ENCODE peak calls at places on chromosomes 2 and 18, in eight cellular contexts. One of them, this sample, is unnamed.

GRCh38 chr18:59056706-59057492 is 82.8 kb upstream of the SEC11C start:
- DNase-seq in mammary epithelial cell: peak
- DNase-seq in lung: peak
- DNase-seq in CD4-positive, alpha-beta T cell: peak
- DNase-seq in HFF-Myc: peak
- DNase-seq in cardiac muscle cell: peak
- DNase-seq in fibroblast of the aortic adventitia: peak
- DNase-seq in A549: no peak
- DNase-seq in this sample: peak

GRCh38 chr18:64330161-64330560 is 181.3 kb upstream of the LINC00305 start:
- DNase-seq in fibroblast of the aortic adventitia: no peak
- DNase-seq in mammary epithelial cell: no peak
- DNase-seq in HFF-Myc: no peak
- DNase-seq in CD4-positive, alpha-beta T cell: no peak
- DNase-seq in lung: no peak
- DNase-seq in A549: no peak
- DNase-seq in cardiac muscle cell: peak
- DNase-seq in this sample: no peak

GRCh38 chr2:6975988-6976387 is 58.8 kb downstream of the RNF144A start:
- DNase-seq in lung: no peak
- DNase-seq in cardiac muscle cell: no peak
- DNase-seq in HFF-Myc: no peak
- DNase-seq in mammary epithelial cell: peak
- DNase-seq in A549: no peak
- DNase-seq in fibroblast of the aortic adventitia: no peak
- DNase-seq in CD4-positive, alpha-beta T cell: no peak
- DNase-seq in this sample: no peak

GRCh38 chr2:33134086-33134763 is 187.5 kb downstream of the LTBP1 start:
- DNase-seq in cardiac muscle cell: peak
- DNase-seq in fibroblast of the aortic adventitia: peak
- DNase-seq in mammary epithelial cell: peak
- DNase-seq in CD4-positive, alpha-beta T cell: no peak
- DNase-seq in HFF-Myc: peak
- DNase-seq in A549: peak
- DNase-seq in lung: peak
- DNase-seq in this sample: peak

GRCh38 chr2:120391905-120392665 is 46.1 kb downstream of the INHBB start:
- DNase-seq in mammary epithelial cell: no peak
- DNase-seq in CD4-positive, alpha-beta T cell: no peak
- DNase-seq in A549: no peak
- DNase-seq in fibroblast of the aortic adventitia: no peak
- DNase-seq in cardiac muscle cell: no peak
- DNase-seq in lung: no peak
- DNase-seq in HFF-Myc: no peak
- DNase-seq in this sample: peak

GRCh38 chr2:127347000-127347399 is 40.8 kb downstream of the MAP3K2 start:
- DNase-seq in CD4-positive, alpha-beta T cell: no peak
- DNase-seq in mammary epithelial cell: no peak
- DNase-seq in cardiac muscle cell: no peak
- DNase-seq in fibroblast of the aortic adventitia: no peak
- DNase-seq in lung: no peak
- DNase-seq in A549: no peak
- DNase-seq in HFF-Myc: no peak
- DNase-seq in this sample: no peak

GRCh38 chr18:47983055-47983454 is 52.6 kb upstream of the SMAD2 start:
- DNase-seq in lung: no peak
- DNase-seq in HFF-Myc: no peak
- DNase-seq in A549: no peak
- DNase-seq in fibroblast of the aortic adventitia: no peak
- DNase-seq in CD4-positive, alpha-beta T cell: no peak
- DNase-seq in mammary epithelial cell: no peak
- DNase-seq in cardiac muscle cell: no peak
- DNase-seq in this sample: no peak

GRCh38 chr2:66434679-66435548 is at the start of gene MEIS1:
- DNase-seq in HFF-Myc: peak
- DNase-seq in fibroblast of the aortic adventitia: peak
- DNase-seq in mammary epithelial cell: peak
- DNase-seq in lung: peak
- DNase-seq in A549: peak
- DNase-seq in cardiac muscle cell: peak
- DNase-seq in CD4-positive, alpha-beta T cell: no peak
- DNase-seq in this sample: peak

GRCh38 chr2:40202798-40203400 is 249.0 kb downstream of the SLC8A1 start:
- DNase-seq in mammary epithelial cell: no peak
- DNase-seq in fibroblast of the aortic adventitia: peak
- DNase-seq in HFF-Myc: peak
- DNase-seq in lung: no peak
- DNase-seq in CD4-positive, alpha-beta T cell: no peak
- DNase-seq in A549: no peak
- DNase-seq in cardiac muscle cell: no peak
- DNase-seq in this sample: no peak

GRCh38 chr2:127631184-127631996 is 14.6 kb upstream of the GPR17 start:
- DNase-seq in A549: no peak
- DNase-seq in fibroblast of the aortic adventitia: no peak
- DNase-seq in cardiac muscle cell: no peak
- DNase-seq in lung: no peak
- DNase-seq in HFF-Myc: no peak
- DNase-seq in CD4-positive, alpha-beta T cell: no peak
- DNase-seq in mammary epithelial cell: no peak
- DNase-seq in this sample: no peak

GRCh38 chr2:43086451-43087221 is 139.8 kb downstream of the ZFP36L2 start:
- DNase-seq in A549: peak
- DNase-seq in mammary epithelial cell: peak
- DNase-seq in lung: no peak
- DNase-seq in cardiac muscle cell: peak
- DNase-seq in HFF-Myc: peak
- DNase-seq in CD4-positive, alpha-beta T cell: no peak
- DNase-seq in fibroblast of the aortic adventitia: peak
- DNase-seq in this sample: no peak

DNA sequence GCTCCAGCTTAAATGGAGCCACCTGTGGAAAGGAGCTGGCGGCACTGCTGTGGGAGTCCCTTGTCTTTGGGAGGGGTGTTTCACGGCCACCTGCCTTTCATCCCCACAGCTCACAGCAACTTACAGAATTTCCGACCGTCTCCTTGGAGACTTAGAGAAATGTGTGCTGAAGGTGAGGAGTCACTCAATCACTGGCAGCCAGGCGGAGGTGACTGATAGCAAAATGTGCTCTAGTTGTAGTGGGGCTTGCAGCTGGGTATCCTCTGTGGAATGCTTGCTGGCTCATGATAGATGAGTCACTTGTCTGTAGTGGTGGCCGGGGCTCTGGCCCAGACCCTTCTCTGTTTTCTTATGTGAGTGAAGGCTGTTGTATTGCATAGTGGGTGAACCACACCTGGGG is 110.7 kb downstream of the SH3RF3 start:
- DNase-seq in lung: no peak
- DNase-seq in CD4-positive, alpha-beta T cell: no peak
- DNase-seq in mammary epithelial cell: no peak
- DNase-seq in fibroblast of the aortic adventitia: peak
- DNase-seq in HFF-Myc: no peak
- DNase-seq in A549: no peak
- DNase-seq in cardiac muscle cell: peak
- DNase-seq in this sample: no peak
- TF ChIP-seq CTCF in lung: no peak
- TF ChIP-seq CTCF in CD4-positive, alpha-beta T cell: no peak
- TF ChIP-seq CTCF in mammary epithelial cell: no peak
- TF ChIP-seq CTCF in fibroblast of the aortic adventitia: no peak
- TF ChIP-seq CTCF in HFF-Myc: no peak
- TF ChIP-seq CTCF in A549: no peak
- TF ChIP-seq CTCF in cardiac muscle cell: no peak
- TF ChIP-seq CTCF in this sample: no peak

GRCh38 chr18:24395049-24395780 is 2.4 kb downstream of the OSBPL1A start:
- DNase-seq in mammary epithelial cell: no peak
- DNase-seq in fibroblast of the aortic adventitia: peak
- DNase-seq in cardiac muscle cell: no peak
- DNase-seq in A549: no peak
- DNase-seq in HFF-Myc: no peak
- DNase-seq in lung: no peak
- DNase-seq in CD4-positive, alpha-beta T cell: no peak
- DNase-seq in this sample: no peak

GRCh38 chr18:24396082-24396623 is 1.5 kb downstream of the OSBPL1A start:
- DNase-seq in A549: no peak
- DNase-seq in fibroblast of the aortic adventitia: peak
- DNase-seq in HFF-Myc: no peak
- DNase-seq in lung: no peak
- DNase-seq in cardiac muscle cell: no peak
- DNase-seq in CD4-positive, alpha-beta T cell: no peak
- DNase-seq in mammary epithelial cell: no peak
- DNase-seq in this sample: no peak

GRCh38 chr18:24398515-24398914 is 891 bp upstream of the OSBPL1A start:
- DNase-seq in lung: no peak
- DNase-seq in mammary epithelial cell: peak
- DNase-seq in cardiac muscle cell: peak
- DNase-seq in fibroblast of the aortic adventitia: peak
- DNase-seq in HFF-Myc: no peak
- DNase-seq in CD4-positive, alpha-beta T cell: no peak
- DNase-seq in A549: no peak
- DNase-seq in this sample: no peak

GRCh38 chr18:24397131-24397693 is 412 bp downstream of the OSBPL1A start:
- DNase-seq in HFF-Myc: no peak
- DNase-seq in CD4-positive, alpha-beta T cell: peak
- DNase-seq in cardiac muscle cell: peak
- DNase-seq in mammary epithelial cell: peak
- DNase-seq in A549: peak
- DNase-seq in fibroblast of the aortic adventitia: peak
- DNase-seq in lung: peak
- DNase-seq in this sample: no peak

GRCh38 chr18:24397694-24398365 is at the start of gene OSBPL1A:
- DNase-seq in CD4-positive, alpha-beta T cell: peak
- DNase-seq in HFF-Myc: peak
- DNase-seq in lung: peak
- DNase-seq in A549: peak
- DNase-seq in fibroblast of the aortic adventitia: peak
- DNase-seq in cardiac muscle cell: peak
- DNase-seq in mammary epithelial cell: peak
- DNase-seq in this sample: peak
- TF ChIP-seq CTCF in CD4-positive, alpha-beta T cell: no peak
- TF ChIP-seq CTCF in HFF-Myc: no peak
- TF ChIP-seq CTCF in lung: no peak
- TF ChIP-seq CTCF in A549: no peak
- TF ChIP-seq CTCF in fibroblast of the aortic adventitia: no peak
- TF ChIP-seq CTCF in cardiac muscle cell: no peak
- TF ChIP-seq CTCF in mammary epithelial cell: no peak
- TF ChIP-seq CTCF in this sample: no peak

GRCh38 chr2:15939854-15940660 is at the start of gene MYCN:
- DNase-seq in lung: no peak
- DNase-seq in A549: peak
- DNase-seq in cardiac muscle cell: peak
- DNase-seq in CD4-positive, alpha-beta T cell: peak
- DNase-seq in fibroblast of the aortic adventitia: peak
- DNase-seq in mammary epithelial cell: peak
- DNase-seq in HFF-Myc: no peak
- DNase-seq in this sample: no peak

GRCh38 chr2:15940661-15941482 is 522 bp downstream of the MYCN start:
- DNase-seq in HFF-Myc: no peak
- DNase-seq in A549: peak
- DNase-seq in cardiac muscle cell: no peak
- DNase-seq in mammary epithelial cell: peak
- DNase-seq in fibroblast of the aortic adventitia: no peak
- DNase-seq in lung: no peak
- DNase-seq in CD4-positive, alpha-beta T cell: no peak
- DNase-seq in this sample: no peak

GRCh38 chr2:15938803-15939555 is 1.4 kb upstream of the MYCN start:
- DNase-seq in mammary epithelial cell: no peak
- DNase-seq in A549: no peak
- DNase-seq in cardiac muscle cell: no peak
- DNase-seq in fibroblast of the aortic adventitia: no peak
- DNase-seq in CD4-positive, alpha-beta T cell: no peak
- DNase-seq in HFF-Myc: no peak
- DNase-seq in lung: no peak
- DNase-seq in this sample: no peak

GRCh38 chr2:15937882-15938802 is 2.2 kb upstream of the MYCN start:
- DNase-seq in mammary epithelial cell: no peak
- DNase-seq in HFF-Myc: no peak
- DNase-seq in A549: no peak
- DNase-seq in cardiac muscle cell: no peak
- DNase-seq in lung: no peak
- DNase-seq in fibroblast of the aortic adventitia: no peak
- DNase-seq in CD4-positive, alpha-beta T cell: no peak
- DNase-seq in this sample: no peak

GRCh38 chr2:15939556-15939853 is 845 bp upstream of the MYCN start:
- DNase-seq in fibroblast of the aortic adventitia: no peak
- DNase-seq in CD4-positive, alpha-beta T cell: no peak
- DNase-seq in cardiac muscle cell: no peak
- DNase-seq in lung: peak
- DNase-seq in mammary epithelial cell: peak
- DNase-seq in HFF-Myc: no peak
- DNase-seq in A549: peak
- DNase-seq in this sample: peak
- TF ChIP-seq CTCF in fibroblast of the aortic adventitia: peak
- TF ChIP-seq CTCF in CD4-positive, alpha-beta T cell: no peak
- TF ChIP-seq CTCF in cardiac muscle cell: no peak
- TF ChIP-seq CTCF in lung: peak
- TF ChIP-seq CTCF in mammary epithelial cell: peak
- TF ChIP-seq CTCF in HFF-Myc: no peak
- TF ChIP-seq CTCF in A549: no peak
- TF ChIP-seq CTCF in this sample: no peak

GRCh38 chr2:735670-736218 is 58.5 kb upstream of the TMEM18 start:
- DNase-seq in mammary epithelial cell: no peak
- DNase-seq in fibroblast of the aortic adventitia: no peak
- DNase-seq in A549: no peak
- DNase-seq in lung: no peak
- DNase-seq in cardiac muscle cell: no peak
- DNase-seq in CD4-positive, alpha-beta T cell: no peak
- DNase-seq in HFF-Myc: no peak
- DNase-seq in this sample: no peak
- TF ChIP-seq CTCF in mammary epithelial cell: no peak
- TF ChIP-seq CTCF in fibroblast of the aortic adventitia: no peak
- TF ChIP-seq CTCF in A549: no peak
- TF ChIP-seq CTCF in lung: no peak
- TF ChIP-seq CTCF in cardiac muscle cell: no peak
- TF ChIP-seq CTCF in CD4-positive, alpha-beta T cell: no peak
- TF ChIP-seq CTCF in HFF-Myc: no peak
- TF ChIP-seq CTCF in this sample: no peak

DNA sequence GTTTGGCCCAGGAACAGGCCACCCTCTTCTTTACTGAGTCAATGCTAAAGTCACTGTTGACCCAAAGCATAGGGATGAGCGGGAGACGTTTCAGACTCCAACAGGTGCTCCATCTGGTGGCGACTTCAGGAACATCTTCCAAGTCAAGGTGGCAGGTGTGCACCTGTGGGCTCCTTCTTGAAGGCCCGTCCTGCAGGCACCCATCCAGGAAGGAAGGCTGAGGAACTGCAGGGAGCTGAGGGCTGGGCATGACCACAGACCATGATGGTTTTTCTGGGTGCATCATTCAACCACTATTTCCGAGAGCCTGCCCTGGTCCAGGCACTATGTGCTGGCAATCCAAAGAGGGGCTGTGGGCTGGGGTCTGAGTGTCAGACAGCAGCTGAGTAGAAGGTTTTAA is 142.8 kb downstream of the NDUFA10 start:
- DNase-seq in fibroblast of the aortic adventitia: peak
- DNase-seq in CD4-positive, alpha-beta T cell: peak
- DNase-seq in cardiac muscle cell: peak
- DNase-seq in lung: peak
- DNase-seq in mammary epithelial cell: peak
- DNase-seq in A549: no peak
- DNase-seq in HFF-Myc: no peak
- DNase-seq in this sample: no peak
- TF ChIP-seq CTCF in fibroblast of the aortic adventitia: peak
- TF ChIP-seq CTCF in CD4-positive, alpha-beta T cell: peak
- TF ChIP-seq CTCF in cardiac muscle cell: peak
- TF ChIP-seq CTCF in lung: peak
- TF ChIP-seq CTCF in mammary epithelial cell: peak
- TF ChIP-seq CTCF in A549: peak
- TF ChIP-seq CTCF in HFF-Myc: peak
- TF ChIP-seq CTCF in this sample: peak